ENCODE peak calls at places on chromosomes 5 and 9, in seven cellular contexts. C is heart right ventricle, N is cardiac muscle cell, B is mesothelial cell of epicardium, L is HepG2, T is HFF-Myc, P is WTC11. J is an unnamed sample.

GRCh38 chr9:32899181-32899580 is 102.2 kb downstream of the APTX start:
- DNase-seq in P (no peak), T (no peak), N (no peak), C (no peak), L (no peak), B (no peak), J (no peak)

GRCh38 chr5:148909001-148909400 is 82.6 kb downstream of the ADRB2 start:
- DNase-seq in B (no peak), L (no peak), P (no peak), C (no peak), N (no peak), T (peak), J (no peak)

GRCh38 chr9:72592501-72593403 is 71.3 kb downstream of the TMC1 start:
- DNase-seq in L (peak), T (peak), C (peak), P (no peak), N (peak), B (no peak), J (no peak)

GRCh38 chr5:172009536-172010270 is 3.3 kb upstream of the FBXW11 start:
- DNase-seq in C (no peak), T (no peak), P (no peak), N (no peak), L (no peak), B (no peak), J (no peak)

GRCh38 chr5:118561971-118562370 is 426.4 kb downstream of the DTWD2 start:
- DNase-seq in L (no peak), B (no peak), C (peak), T (no peak), P (no peak), N (peak), J (no peak)

GRCh38 chr5:81081461-81081835 is 121.3 kb downstream of the RASGRF2 start:
- DNase-seq in B (no peak), P (no peak), C (peak), T (no peak), N (no peak), L (no peak), J (no peak)

GRCh38 chr5:142104491-142104890 is 4.1 kb upstream of the NDFIP1 start:
- DNase-seq in B (no peak), L (no peak), N (no peak), C (no peak), T (no peak), P (no peak), J (no peak)

GRCh38 chr5:17431272-17432050 is 66.6 kb upstream of the TAF11L2 start:
- DNase-seq in B (no peak), L (no peak), N (no peak), P (no peak), T (no peak), C (no peak), J (no peak)

GRCh38 chr5:172395483-172395882 is 58.8 kb downstream of the SH3PXD2B start:
- DNase-seq in N (no peak), T (no peak), P (no peak), B (no peak), C (no peak), L (no peak), J (no peak)

GRCh38 chr5:88438006-88438405 is 169.4 kb upstream of the TMEM161B start:
- DNase-seq in B (no peak), N (no peak), L (no peak), C (no peak), T (no peak), P (no peak), J (no peak)

GRCh38 chr9:122055668-122056067 is 37.4 kb downstream of the TTLL11 start:
- DNase-seq in N (no peak), L (no peak), C (no peak), P (no peak), T (no peak), B (no peak), J (no peak)

GRCh38 chr9:98187926-98188325 is 4.5 kb downstream of the CORO2A start:
- DNase-seq in B (no peak), N (no peak), P (no peak), T (no peak), L (no peak), C (no peak), J (no peak)

GRCh38 chr5:132254321-132254977 is 3.0 kb upstream of the PDLIM4 start:
- DNase-seq in C (peak), T (no peak), P (no peak), B (no peak), N (no peak), L (no peak), J (peak)

GRCh38 chr5:157665467-157666085 is 5.8 kb upstream of the C5orf52 start:
- DNase-seq in C (no peak), T (no peak), P (no peak), L (peak), N (no peak), B (no peak), J (no peak)

GRCh38 chr9:84121991-84122523 is 141.5 kb downstream of the RMI1 start:
- DNase-seq in C (no peak), L (no peak), B (no peak), T (peak), P (no peak), N (peak), J (no peak)

GRCh38 chr9:130846487-130847305 is 11.6 kb downstream of the ABL1 start:
- DNase-seq in B (no peak), N (no peak), L (no peak), C (no peak), P (no peak), T (no peak), J (no peak)

GRCh38 chr9:102049586-102050246 is 311.3 kb upstream of the GRIN3A start:
- DNase-seq in N (no peak), B (no peak), C (no peak), T (no peak), L (no peak), P (no peak), J (no peak)

GRCh38 chr5:167573274-167574127 is 717.9 kb upstream of the WWC1 start:
- DNase-seq in L (no peak), C (no peak), N (peak), P (peak), T (no peak), B (peak), J (no peak)
- TF ChIP-seq CTCF in L (no peak), C (no peak), N (peak), P (no peak), T (no peak), B (no peak), J (no peak)

GRCh38 chr9:133375116-133375723 is 640 bp downstream of the SURF4 start:
- DNase-seq in N (peak), L (peak), C (no peak), T (no peak), B (peak), P (peak), J (no peak)
- TF ChIP-seq CTCF in N (no peak), L (peak), C (no peak), T (peak), B (no peak), P (no peak), J (no peak)

GRCh38 chr5:133260715-133261114 is 208.9 kb downstream of the HSPA4 start:
- DNase-seq in N (no peak), L (no peak), C (no peak), B (no peak), P (no peak), T (no peak), J (no peak)
- TF ChIP-seq CTCF in N (peak), L (peak), C (no peak), B (no peak), P (no peak), T (no peak), J (no peak)

GRCh38 chr9:21334603-21334968 is 618 bp downstream of the KLHL9 start:
- DNase-seq in C (no peak), B (no peak), N (no peak), L (peak), P (no peak), T (no peak), J (no peak)

GRCh38 chr9:21340735-21341134 is 5.5 kb upstream of the KLHL9 start:
- DNase-seq in C (no peak), B (no peak), P (no peak), N (no peak), L (no peak), T (no peak), J (no peak)

GRCh38 chr9:21331676-21332402 is 3.4 kb downstream of the KLHL9 start:
- DNase-seq in P (no peak), C (no peak), B (no peak), L (no peak), N (no peak), T (no peak), J (no peak)

GRCh38 chr9:21334969-21335632 is at the start of gene KLHL9:
- DNase-seq in T (peak), C (peak), P (peak), N (peak), B (peak), L (peak), J (peak)

GRCh38 chr9:21336467-21336866 is 1.3 kb upstream of the KLHL9 start:
- DNase-seq in P (no peak), C (no peak), B (no peak), T (no peak), N (no peak), L (peak), J (no peak)
- TF ChIP-seq CTCF in P (no peak), C (no peak), B (no peak), T (no peak), N (no peak), L (peak), J (no peak)

GRCh38 chr9:91900057-91900816 is 49.8 kb downstream of the ROR2 start:
- DNase-seq in B (no peak), T (no peak), P (no peak), L (no peak), N (peak), C (no peak), J (no peak)
- TF ChIP-seq CTCF in B (no peak), T (no peak), P (no peak), L (no peak), N (no peak), C (no peak), J (no peak)

J was measured in dorsolateral prefrontal cortex.